ENCODE peak calls at places on chromosomes 1 and 21, in four cellular contexts. One of them, this sample, is unnamed.

GRCh38 chr21:38675450-38675849 is 130.3 kb upstream of the ETS2 start:
- DNase-seq in EH: no peak
- DNase-seq in AG08396: no peak
- DNase-seq in adipocyte: no peak
- DNase-seq in this sample: no peak

GRCh38 chr1:7915826-7916225 is 24.8 kb downstream of the TNFRSF9 start:
- DNase-seq in AG08396: no peak
- DNase-seq in adipocyte: no peak
- DNase-seq in EH: no peak
- DNase-seq in this sample: no peak

GRCh38 chr21:34813266-34813886 is 144.6 kb downstream of the CLIC6 start:
- DNase-seq in EH: peak
- DNase-seq in AG08396: no peak
- DNase-seq in adipocyte: peak
- DNase-seq in this sample: no peak

GRCh38 chr21:36027352-36027751 is 33.0 kb downstream of the SETD4 start:
- DNase-seq in AG08396: peak
- DNase-seq in EH: peak
- DNase-seq in adipocyte: peak
- DNase-seq in this sample: no peak

GRCh38 chr1:226551299-226551698 is 2.7 kb downstream of the STUM start:
- DNase-seq in EH: no peak
- DNase-seq in adipocyte: no peak
- DNase-seq in AG08396: no peak
- DNase-seq in this sample: no peak

GRCh38 chr1:229184066-229184465 is 86.8 kb upstream of the RAB4A start:
- DNase-seq in EH: no peak
- DNase-seq in AG08396: no peak
- DNase-seq in adipocyte: no peak
- DNase-seq in this sample: no peak

GRCh38 chr1:169133801-169134558 is 27.5 kb downstream of the ATP1B1 start:
- DNase-seq in adipocyte: no peak
- DNase-seq in AG08396: no peak
- DNase-seq in EH: peak
- DNase-seq in this sample: no peak

GRCh38 chr1:24952413-24952841 is 22.4 kb upstream of the RUNX3 start:
- DNase-seq in EH: peak
- DNase-seq in adipocyte: no peak
- DNase-seq in AG08396: no peak
- DNase-seq in this sample: no peak

GRCh38 chr1:91024501-91025119 is 2.8 kb upstream of the ZNF644 start:
- DNase-seq in adipocyte: peak
- DNase-seq in AG08396: no peak
- DNase-seq in EH: no peak
- DNase-seq in this sample: no peak

GRCh38 chr1:54815086-54815876 is 14.2 kb upstream of the TTC22 start:
- DNase-seq in adipocyte: no peak
- DNase-seq in AG08396: no peak
- DNase-seq in EH: no peak
- DNase-seq in this sample: no peak

GRCh38 chr1:221672160-221672762 is 69.6 kb downstream of the DUSP10 start:
- DNase-seq in EH: peak
- DNase-seq in AG08396: no peak
- DNase-seq in adipocyte: peak
- DNase-seq in this sample: peak

GRCh38 chr1:1703796-1704195 is 11.2 kb upstream of the SLC35E2B start:
- DNase-seq in AG08396: no peak
- DNase-seq in EH: no peak
- DNase-seq in adipocyte: no peak
- DNase-seq in this sample: no peak

GRCh38 chr21:45209685-45210284 is 77.9 kb downstream of the POFUT2 start:
- DNase-seq in AG08396: no peak
- DNase-seq in adipocyte: no peak
- DNase-seq in EH: no peak
- DNase-seq in this sample: no peak

GRCh38 chr1:115365738-115366137 is 27.7 kb upstream of the NGF start:
- DNase-seq in EH: no peak
- DNase-seq in AG08396: no peak
- DNase-seq in adipocyte: no peak
- DNase-seq in this sample: no peak

GRCh38 chr21:44437696-44438431 is 17.4 kb upstream of the LRRC3 start:
- DNase-seq in AG08396: no peak
- DNase-seq in EH: no peak
- DNase-seq in adipocyte: no peak
- DNase-seq in this sample: no peak

GRCh38 chr1:226737819-226738420 is 1.2 kb downstream of the ITPKB start:
- DNase-seq in adipocyte: peak
- DNase-seq in EH: peak
- DNase-seq in AG08396: peak
- DNase-seq in this sample: no peak

GRCh38 chr1:221727146-221728036 is 14.5 kb downstream of the DUSP10 start:
- DNase-seq in adipocyte: no peak
- DNase-seq in EH: no peak
- DNase-seq in AG08396: no peak
- DNase-seq in this sample: no peak

GRCh38 chr1:203286161-203286984 is 18.9 kb upstream of the BTG2 start:
- DNase-seq in EH: no peak
- DNase-seq in AG08396: no peak
- DNase-seq in adipocyte: no peak
- DNase-seq in this sample: no peak

GRCh38 chr1:2528016-2528415 is 1.6 kb upstream of the PANK4 start:
- DNase-seq in EH: no peak
- DNase-seq in AG08396: no peak
- DNase-seq in adipocyte: no peak
- DNase-seq in this sample: no peak

GRCh38 chr1:226443439-226443838 is 35.5 kb upstream of the PARP1 start:
- DNase-seq in AG08396: peak
- DNase-seq in adipocyte: no peak
- DNase-seq in EH: peak
- DNase-seq in this sample: no peak

GRCh38 chr1:47785561-47786271 is 211.5 kb downstream of the TRABD2B start:
- DNase-seq in AG08396: no peak
- DNase-seq in EH: no peak
- DNase-seq in adipocyte: no peak
- DNase-seq in this sample: no peak

GRCh38 chr21:45830720-45831366 is 150.7 kb upstream of the COL6A1 start:
- DNase-seq in EH: no peak
- DNase-seq in AG08396: no peak
- DNase-seq in adipocyte: no peak
- DNase-seq in this sample: no peak

GRCh38 chr1:145960468-145961108 is 2.8 kb upstream of the LIX1L start:
- DNase-seq in adipocyte: peak
- DNase-seq in EH: peak
- DNase-seq in AG08396: peak
- DNase-seq in this sample: no peak

GRCh38 chr1:41435570-41436178 is 48.8 kb downstream of the EDN2 start:
- DNase-seq in EH: peak
- DNase-seq in AG08396: no peak
- DNase-seq in adipocyte: no peak
- DNase-seq in this sample: no peak

GRCh38 chr1:246428542-246429308 is 78.4 kb downstream of the SMYD3 start:
- DNase-seq in AG08396: peak
- DNase-seq in EH: peak
- DNase-seq in adipocyte: peak
- DNase-seq in this sample: no peak

GRCh38 chr1:230611128-230611914 is 31.0 kb upstream of the COG2 start:
- DNase-seq in adipocyte: no peak
- DNase-seq in AG08396: no peak
- DNase-seq in EH: no peak
- DNase-seq in this sample: no peak